ENCODE peak calls at places on chromosomes 12 and 14, in nine cellular contexts. Z is choroid plexus epithelial cell, N is AG09319, A is LoVo, U is dorsolateral prefrontal cortex, Y is adrenal gland, D is hypothalamus, E is nephron progenitor cell, K is Panc1. I is an unnamed sample.

GRCh38 chr12:99253068-99253467 is 394.5 kb upstream of the GARIN6 start:
- DNase-seq in E (no peak), D (no peak), N (no peak), A (no peak), Z (no peak), U (no peak), K (no peak), Y (no peak), I (no peak)

GRCh38 chr12:88247241-88247643 is 105.1 kb downstream of the TMTC3 start:
- DNase-seq in Y (peak), E (no peak), K (no peak), A (peak), U (no peak), D (no peak), Z (peak), N (peak), I (no peak)

GRCh38 chr14:94384342-94384741 is 4.1 kb downstream of the SERPINA1 start:
- DNase-seq in N (no peak), Y (no peak), K (no peak), A (no peak), U (no peak), Z (no peak), D (no peak), E (no peak), I (no peak)

GRCh38 chr14:73238262-73238852 is 1.1 kb downstream of the PAPLN start:
- DNase-seq in Y (no peak), N (no peak), E (no peak), K (no peak), Z (peak), D (no peak), U (no peak), A (peak), I (no peak)

GRCh38 chr12:51793201-51793600 is 55.3 kb downstream of the FIGNL2 start:
- DNase-seq in K (no peak), Z (no peak), E (no peak), D (no peak), U (no peak), N (no peak), A (no peak), Y (no peak), I (no peak)

GRCh38 chr12:113844495-113845175 is 121.5 kb downstream of the RBM19 start:
- DNase-seq in U (no peak), K (no peak), N (no peak), D (no peak), Y (no peak), E (peak), A (no peak), Z (peak), I (no peak)

GRCh38 chr12:100706029-100706428 is 88.5 kb upstream of the ANO4 start:
- DNase-seq in N (peak), Z (peak), E (no peak), Y (no peak), D (no peak), A (peak), U (no peak), K (no peak), I (no peak)

GRCh38 chr14:89228921-89229639 is 188.0 kb downstream of the FOXN3 start:
- DNase-seq in D (no peak), Z (no peak), U (no peak), Y (peak), N (no peak), A (no peak), E (no peak), K (no peak), I (no peak)

GRCh38 chr12:33605776-33606175 is 166.2 kb upstream of the SYT10 start:
- DNase-seq in Y (no peak), E (no peak), A (peak), K (no peak), N (no peak), D (no peak), U (no peak), Z (peak), I (no peak)

GRCh38 chr12:91974541-91974940 is 171.1 kb downstream of the BTG1 start:
- DNase-seq in A (no peak), D (no peak), Z (peak), E (no peak), U (no peak), N (no peak), K (no peak), Y (no peak), I (no peak)

I was measured in posterior cingulate gyrus.